ENCODE peak calls at places on chromosome 5, in four cellular contexts. One of them, this sample, is unnamed.

GRCh38 chr5:140870221-140871201 is 1.8 kb downstream of the PCDHA11 start:
- DNase-seq in neural progenitor cell: no peak
- DNase-seq in memory B cell: no peak
- DNase-seq in NCI-H345: no peak
- DNase-seq in this sample: no peak

GRCh38 chr5:110612778-110613396 is 113.6 kb downstream of the TMEM232 start:
- DNase-seq in neural progenitor cell: peak
- DNase-seq in memory B cell: no peak
- DNase-seq in NCI-H345: no peak
- DNase-seq in this sample: no peak

GRCh38 chr5:23269981-23270380 is 237.4 kb upstream of the PRDM9 start:
- DNase-seq in neural progenitor cell: no peak
- DNase-seq in memory B cell: no peak
- DNase-seq in NCI-H345: no peak
- DNase-seq in this sample: no peak

GRCh38 chr5:172549708-172550095 is 91.4 kb upstream of the NEURL1B start:
- DNase-seq in neural progenitor cell: no peak
- DNase-seq in memory B cell: no peak
- DNase-seq in NCI-H345: peak
- DNase-seq in this sample: no peak

GRCh38 chr5:67720162-67720772 is 495.3 kb upstream of the PIK3R1 start:
- DNase-seq in neural progenitor cell: no peak
- DNase-seq in memory B cell: no peak
- DNase-seq in NCI-H345: no peak
- DNase-seq in this sample: no peak

GRCh38 chr5:37400501-37400900 is 21.4 kb downstream of the WDR70 start:
- DNase-seq in neural progenitor cell: no peak
- DNase-seq in memory B cell: no peak
- DNase-seq in NCI-H345: no peak
- DNase-seq in this sample: no peak

GRCh38 chr5:69265931-69266330 is 31.2 kb downstream of the CDK7 start:
- DNase-seq in neural progenitor cell: peak
- DNase-seq in memory B cell: no peak
- DNase-seq in NCI-H345: no peak
- DNase-seq in this sample: no peak

GRCh38 chr5:7705261-7705660 is 145.7 kb downstream of the CFAP90 start:
- DNase-seq in neural progenitor cell: peak
- DNase-seq in memory B cell: no peak
- DNase-seq in NCI-H345: no peak
- DNase-seq in this sample: no peak

GRCh38 chr5:131945551-131945882 is at the start of gene MEIKIN:
- DNase-seq in neural progenitor cell: no peak
- DNase-seq in memory B cell: no peak
- DNase-seq in NCI-H345: no peak
- DNase-seq in this sample: no peak

GRCh38 chr5:61328791-61329617 is 3.1 kb upstream of the ZSWIM6 start:
- DNase-seq in neural progenitor cell: peak
- DNase-seq in memory B cell: no peak
- DNase-seq in NCI-H345: peak
- DNase-seq in this sample: no peak

GRCh38 chr5:141172381-141173204 is at the start of gene PCDHB7:
- DNase-seq in neural progenitor cell: peak
- DNase-seq in memory B cell: no peak
- DNase-seq in NCI-H345: no peak
- DNase-seq in this sample: no peak

GRCh38 chr5:82793808-82794419 is 283.3 kb downstream of the TMEM167A start:
- DNase-seq in neural progenitor cell: peak
- DNase-seq in memory B cell: no peak
- DNase-seq in NCI-H345: no peak
- DNase-seq in this sample: no peak

GRCh38 chr5:67268233-67269011 is 71.8 kb upstream of the CD180 start:
- DNase-seq in neural progenitor cell: peak
- DNase-seq in memory B cell: no peak
- DNase-seq in NCI-H345: peak
- DNase-seq in this sample: no peak

GRCh38 chr5:89628876-89629635 is 746.1 kb upstream of the MEF2C start:
- DNase-seq in neural progenitor cell: no peak
- DNase-seq in memory B cell: no peak
- DNase-seq in NCI-H345: no peak
- DNase-seq in this sample: no peak

This sample was measured in GM12892.